ENCODE peak calls at places on chromosomes 3 and 15, in seven cellular contexts. K, C, L, E, Z, T and H are unnamed samples. For H3K9me3, the result is how much of the 10 kb centered on the place peaks cover.

GRCh38 chr3:126551839-126552687 is 6.7 kb downstream of the C3orf22 start:
- DNase-seq in C (no peak), T (no peak), Z (peak), E (no peak), L (no peak), K (no peak), H (no peak)

GRCh38 chr3:188979669-188980311 is 192.0 kb upstream of the TPRG1 start:
- DNase-seq in L (no peak), Z (no peak), C (peak), K (peak), T (no peak), E (no peak), H (no peak)

GRCh38 chr15:78438595-78439285 is 724 bp downstream of the IREB2 start:
- DNase-seq in T (no peak), K (no peak), E (no peak), Z (no peak), L (peak), C (no peak), H (no peak)

GRCh38 chr15:80506494-80506893 is 102.3 kb downstream of the ARNT2 start:
- DNase-seq in T (no peak), L (no peak), E (no peak), Z (no peak), C (no peak), K (no peak), H (no peak)

GRCh38 chr3:84724877-84725276 is 233.9 kb upstream of the CADM2 start:
- DNase-seq in L (no peak), Z (no peak), T (no peak), K (no peak), C (no peak), E (peak), H (no peak)

GRCh38 chr3:46417841-46418611 is 11.0 kb downstream of the CCRL2 start:
- DNase-seq in E (no peak), C (no peak), T (no peak), Z (no peak), K (no peak), L (no peak), H (no peak)

GRCh38 chr15:60083318-60083717 is 79.2 kb downstream of the FOXB1 start:
- DNase-seq in Z (no peak), L (no peak), K (no peak), T (no peak), C (peak), E (no peak), H (no peak)

GRCh38 chr3:94869059-94869547 is 806.2 kb downstream of the NSUN3 start:
- DNase-seq in T (no peak), Z (no peak), K (no peak), L (no peak), C (no peak), E (no peak), H (no peak)

GRCh38 chr3:14788644-14789043 is 30.1 kb upstream of the FGD5 start:
- DNase-seq in T (no peak), E (no peak), K (no peak), L (no peak), C (no peak), Z (peak), H (no peak)

GRCh38 chr3:46811615-46812236 is 51.5 kb downstream of the MYL3 start:
- DNase-seq in K (no peak), C (no peak), T (no peak), Z (peak), L (no peak), E (no peak), H (no peak)

GRCh38 chr3:99199021-99199420 is 297.5 kb upstream of the DCBLD2 start:
- DNase-seq in E (no peak), Z (no peak), L (no peak), C (no peak), T (no peak), K (no peak), H (no peak)

DNA sequence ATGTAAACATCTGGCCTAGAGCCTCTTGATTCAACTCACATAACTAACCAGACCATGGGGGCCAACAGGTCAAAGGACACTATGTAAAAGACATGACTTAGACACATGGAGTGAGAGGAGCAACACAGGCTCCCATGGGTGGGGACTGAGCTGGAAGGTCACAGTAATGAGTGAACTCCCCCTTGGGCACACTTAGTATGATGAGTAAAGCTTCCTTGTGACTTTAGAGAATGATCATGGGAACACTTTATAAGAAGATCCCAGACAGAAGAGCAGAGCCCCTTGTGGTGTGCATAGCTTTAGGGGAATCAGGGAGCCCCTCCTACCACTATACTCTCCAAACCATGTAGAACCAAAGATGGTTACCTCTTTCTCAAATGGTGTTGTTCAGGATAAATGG is 10.2 kb downstream of the GCSAM start:
- DNase-seq in K (no peak), C (no peak), Z (no peak), L (no peak), T (no peak), E (no peak), H (no peak)
- TF ChIP-seq CTCF in K (no peak), C (no peak), Z (no peak), L (no peak), T (no peak), E (no peak), H (no peak)

GRCh38 chr15:25106209-25106608 is 151.4 kb downstream of the SNRPN start:
- DNase-seq in Z (no peak), K (no peak), T (no peak), C (no peak), L (no peak), E (no peak), H (no peak)
- H3K9me3 ChIP-seq in Z (half or more), K (under half), T (under half), C (under half), L (under half), E (under half), H (under half)

DNA sequence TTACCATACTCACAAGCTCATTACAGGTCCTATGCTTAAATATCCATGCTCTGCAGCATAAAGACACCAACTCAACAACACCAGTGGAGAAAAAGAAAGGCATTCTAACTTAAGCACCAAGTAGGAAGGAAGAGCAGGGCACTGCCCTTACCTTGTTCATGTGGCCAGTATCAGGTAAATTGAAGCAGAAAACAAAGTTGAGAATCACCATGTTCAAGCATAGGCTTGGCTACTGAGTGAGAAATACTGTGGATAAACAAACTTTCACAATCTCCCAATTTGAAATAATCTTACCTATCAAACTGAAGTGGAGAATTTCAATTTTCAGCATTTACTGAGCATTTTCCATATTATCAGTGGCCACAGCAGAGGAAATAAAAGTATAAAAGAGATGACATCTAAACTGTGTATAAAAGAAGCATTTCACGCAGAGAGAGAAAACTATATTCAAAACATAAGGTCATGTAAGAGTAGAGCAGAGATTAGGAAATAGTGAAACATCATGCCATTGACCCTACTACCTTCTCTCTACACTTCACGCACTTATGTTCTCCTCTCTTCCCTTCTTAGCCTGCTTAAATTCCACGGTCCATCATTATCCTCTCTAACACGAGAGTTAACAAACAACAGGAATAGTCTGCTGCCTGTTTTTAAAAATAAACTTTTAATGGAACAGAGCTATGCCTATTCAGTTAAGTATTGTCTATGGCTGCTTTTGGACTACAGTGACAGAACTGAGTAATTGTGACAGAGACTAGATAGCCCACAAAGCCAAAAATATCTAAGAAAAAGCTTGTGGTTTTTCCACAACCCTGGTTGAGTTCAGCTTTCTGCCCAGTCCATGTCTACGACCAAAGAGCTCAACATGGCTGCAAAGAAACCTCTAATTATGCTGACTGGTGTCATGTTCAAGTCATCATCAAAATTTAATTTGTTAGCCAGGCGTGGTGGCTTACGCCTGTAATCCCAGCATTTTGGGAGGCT is 142.5 kb downstream of the NR1I2 start:
- DNase-seq in L (no peak), C (no peak), K (no peak), E (no peak), Z (no peak), T (no peak), H (no peak)
- H3K4me3 ChIP-seq in L (no peak), C (no peak), K (no peak), E (no peak), Z (no peak), T (no peak), H (no peak)

DNA sequence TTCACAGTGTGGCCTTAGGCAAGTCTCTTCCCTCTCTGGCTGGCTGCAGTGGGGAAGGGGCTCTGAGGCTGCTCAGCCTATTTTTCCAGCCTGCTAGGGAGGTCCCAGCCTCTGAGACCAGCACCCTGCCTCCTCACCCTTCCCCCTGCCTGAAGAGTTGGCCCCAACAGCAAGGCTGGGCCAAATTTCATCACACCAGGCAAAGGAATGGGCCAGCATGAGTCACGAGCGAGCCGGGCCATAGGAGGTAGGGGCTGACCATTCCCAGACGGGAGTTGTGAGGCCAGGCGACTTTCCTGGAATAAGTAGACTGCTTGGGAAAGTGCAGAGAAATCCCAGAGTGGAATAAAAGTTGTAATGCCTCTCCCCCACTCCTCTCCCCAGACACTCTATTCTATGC is 5.7 kb upstream of the FBLN2 start:
- DNase-seq in Z (no peak), T (no peak), C (peak), K (peak), E (no peak), L (peak), H (peak)
- TF ChIP-seq CTCF in Z (no peak), T (no peak), C (no peak), K (no peak), E (no peak), L (no peak), H (no peak)

GRCh38 chr3:97910931-97911351 is 61.3 kb downstream of the RIOX2 start:
- DNase-seq in Z (no peak), L (no peak), C (no peak), E (no peak), K (no peak), T (no peak), H (no peak)

GRCh38 chr3:97911459-97911858 is 60.8 kb downstream of the RIOX2 start:
- DNase-seq in Z (no peak), L (no peak), C (no peak), E (no peak), K (no peak), T (no peak), H (no peak)

GRCh38 chr3:97917813-97918536 is 54.3 kb downstream of the RIOX2 start:
- DNase-seq in E (no peak), T (no peak), Z (no peak), K (no peak), L (no peak), C (peak), H (no peak)

GRCh38 chr3:97916576-97916975 is 55.7 kb downstream of the RIOX2 start:
- DNase-seq in Z (no peak), E (no peak), L (no peak), T (no peak), C (no peak), K (no peak), H (no peak)

DNA sequence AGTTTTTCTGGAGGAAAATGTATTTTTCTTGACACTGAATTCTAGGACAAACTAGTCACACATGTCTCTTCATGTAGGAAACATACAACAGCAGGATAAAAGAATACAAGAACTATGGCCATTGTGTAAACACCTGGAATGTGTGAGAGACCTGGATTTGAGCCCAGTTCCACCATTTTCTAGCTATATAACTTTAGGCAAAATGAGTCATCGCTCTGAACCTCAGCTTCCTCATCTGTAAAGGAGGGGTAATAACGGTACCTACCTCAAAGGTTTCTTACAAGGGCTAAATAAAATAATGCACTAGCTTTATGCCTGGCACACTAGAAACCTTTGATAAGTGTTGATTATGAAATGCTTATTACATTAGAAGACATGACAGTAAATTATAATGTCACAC is 57.8 kb downstream of the RIOX2 start:
- DNase-seq in K (no peak), T (no peak), E (no peak), Z (no peak), C (peak), L (no peak), H (no peak)
- H3K9me3 ChIP-seq in K (under half), T (under half), E (under half), Z (under half), C (under half), L (under half), H (under half)

GRCh38 chr15:74543043-74543422 is 2.0 kb downstream of the ARID3B start:
- DNase-seq in Z (no peak), E (no peak), L (no peak), K (no peak), C (peak), T (no peak), H (no peak)
- H3K4me3 ChIP-seq in Z (no peak), E (no peak), L (no peak), K (no peak), C (no peak), T (no peak), H (no peak)

GRCh38 chr3:41450416-41451231 is 251.3 kb downstream of the CTNNB1 start:
- DNase-seq in T (no peak), Z (no peak), L (no peak), C (no peak), E (no peak), K (no peak), H (no peak)
- TF ChIP-seq CTCF in T (no peak), Z (no peak), L (no peak), C (no peak), E (peak), K (no peak), H (no peak)